ENCODE peak calls at places on chromosomes 12 and 14, in ten cellular contexts. K, M, W, C, Y, P, I, U, D and B are unnamed samples.

GRCh38 chr12:110998165-110998564 is 77.8 kb upstream of the MYL2 start:
- DNase-seq in K (no peak), M (no peak), W (no peak), C (peak; percentile 35), Y (no peak), P (no peak), I (no peak), U (no peak), D (no peak), B (no peak)

GRCh38 chr12:11578461-11578993 is 70.9 kb upstream of the ETV6 start:
- DNase-seq in K (no peak), M (no peak), W (no peak), C (peak; percentile 22), Y (no peak), P (no peak), I (no peak), U (no peak), D (no peak), B (no peak)

GRCh38 chr12:116525418-116526001 is 33.7 kb upstream of the MAP1LC3B2 start:
- DNase-seq in K (no peak), M (peak; percentile 52), W (peak; percentile 72), C (no peak), Y (peak; percentile 39), P (peak; percentile 84), I (no peak), U (peak; percentile 48), D (no peak), B (no peak)

GRCh38 chr14:101017209-101017608 is 113.7 kb upstream of the RTL1 start:
- DNase-seq in K (no peak), M (no peak), W (no peak), C (no peak), Y (no peak), P (no peak), I (no peak), U (no peak), D (no peak), B (no peak)

GRCh38 chr12:50924439-50925341 is 27.7 kb upstream of the HIGD1C start:
- DNase-seq in K (no peak), M (peak; percentile 93), W (no peak), C (peak; percentile 95), Y (peak; percentile 37), P (peak; percentile 95), I (peak; percentile 67), U (peak; percentile 90), D (peak; percentile 6), B (peak; percentile 12)

GRCh38 chr14:103141117-103141796 is 18.0 kb downstream of the TNFAIP2 start:
- DNase-seq in K (no peak), M (no peak), W (peak; percentile 71), C (peak; percentile 58), Y (no peak), P (no peak), I (peak; percentile 78), U (no peak), D (no peak), B (peak; percentile 23)

GRCh38 chr14:85517113-85517688 is 12.7 kb upstream of the FLRT2 start:
- DNase-seq in K (no peak), M (no peak), W (no peak), C (no peak), Y (no peak), P (no peak), I (no peak), U (no peak), D (no peak), B (no peak)

GRCh38 chr12:107118624-107119023 is 25.3 kb upstream of the CRY1 start:
- DNase-seq in K (no peak), M (no peak), W (no peak), C (no peak), Y (no peak), P (no peak), I (no peak), U (no peak), D (no peak), B (no peak)

GRCh38 chr12:123903301-123904065 is 69.1 kb downstream of the CCDC92 start:
- DNase-seq in K (no peak), M (no peak), W (no peak), C (no peak), Y (no peak), P (no peak), I (no peak), U (no peak), D (no peak), B (no peak)

GRCh38 chr12:21940972-21941521 is at the start of gene ABCC9:
- DNase-seq in K (no peak), M (no peak), W (no peak), C (no peak), Y (peak; percentile 71), P (no peak), I (peak; percentile 55), U (peak; percentile 68), D (peak; percentile 2), B (no peak)

GRCh38 chr14:75084513-75084912 is 15.1 kb downstream of the ZC2HC1C start:
- DNase-seq in K (no peak), M (no peak), W (no peak), C (no peak), Y (no peak), P (no peak), I (no peak), U (no peak), D (no peak), B (no peak)

GRCh38 chr12:991350-992278 is 591 bp downstream of the ERC1 start:
- DNase-seq in K (no peak), M (no peak), W (peak; percentile 77), C (peak; percentile 36), Y (no peak), P (peak; percentile 77), I (peak; percentile 66), U (no peak), D (peak; percentile 77), B (no peak)

GRCh38 chr14:54603362-54603761 is 36.4 kb downstream of the SAMD4A start:
- DNase-seq in K (no peak), M (no peak), W (no peak), C (no peak), Y (no peak), P (no peak), I (no peak), U (no peak), D (no peak), B (no peak)

GRCh38 chr12:51335931-51336330 is 10.5 kb downstream of the CELA1 start:
- DNase-seq in K (no peak), M (no peak), W (no peak), C (no peak), Y (no peak), P (no peak), I (no peak), U (no peak), D (no peak), B (no peak)

GRCh38 chr12:113497709-113498108 is 26.0 kb upstream of the LHX5 start:
- DNase-seq in K (no peak), M (no peak), W (no peak), C (no peak), Y (no peak), P (no peak), I (no peak), U (no peak), D (no peak), B (no peak)

GRCh38 chr14:43901950-43902349 is 605.1 kb downstream of the FSCB start:
- DNase-seq in K (no peak), M (no peak), W (no peak), C (no peak), Y (no peak), P (no peak), I (no peak), U (no peak), D (no peak), B (no peak)

GRCh38 chr14:88613552-88614010 is 50.7 kb downstream of the ZC3H14 start:
- DNase-seq in K (no peak), M (no peak), W (no peak), C (no peak), Y (no peak), P (no peak), I (no peak), U (no peak), D (no peak), B (no peak)

GRCh38 chr12:89416049-89416792 is 63.9 kb upstream of the DUSP6 start:
- DNase-seq in K (no peak), M (no peak), W (no peak), C (no peak), Y (no peak), P (no peak), I (no peak), U (no peak), D (no peak), B (no peak)

GRCh38 chr12:101924647-101925046 is 47.3 kb downstream of the DRAM1 start:
- DNase-seq in K (no peak), M (no peak), W (peak; percentile 28), C (peak; percentile 88), Y (no peak), P (no peak), I (peak; percentile 32), U (no peak), D (no peak), B (no peak)

GRCh38 chr12:31989987-31990386 is 30.8 kb downstream of the RESF1 start:
- DNase-seq in K (no peak), M (no peak), W (no peak), C (no peak), Y (no peak), P (no peak), I (no peak), U (no peak), D (no peak), B (no peak)

GRCh38 chr14:78355109-78355508 is 184.9 kb downstream of the NRXN3 start:
- DNase-seq in K (no peak), M (no peak), W (no peak), C (no peak), Y (no peak), P (no peak), I (no peak), U (no peak), D (no peak), B (no peak)

GRCh38 chr14:76267322-76268012 is 108.5 kb upstream of the ESRRB start:
- DNase-seq in K (no peak), M (no peak), W (no peak), C (no peak), Y (peak; percentile 50), P (no peak), I (no peak), U (peak; percentile 68), D (no peak), B (no peak)

GRCh38 chr12:131682511-131682895 is 28.4 kb upstream of the SFSWAP start:
- DNase-seq in K (no peak), M (no peak), W (no peak), C (peak; percentile 42), Y (no peak), P (no peak), I (no peak), U (no peak), D (peak; percentile 48), B (peak; percentile 26)

GRCh38 chr12:77725611-77726010 is 105.1 kb upstream of the NAV3 start:
- DNase-seq in K (no peak), M (no peak), W (no peak), C (no peak), Y (no peak), P (no peak), I (no peak), U (no peak), D (no peak), B (no peak)

GRCh38 chr12:104713444-104713843 is 244.6 kb downstream of the SLC41A2 start:
- DNase-seq in K (no peak), M (no peak), W (no peak), C (no peak), Y (no peak), P (no peak), I (no peak), U (no peak), D (no peak), B (no peak)